ENCODE peak calls at places on chromosomes 12 and 14, in four cellular contexts. R, J, K and U are unnamed samples.

GRCh38 chr12:25427328-25428249 is 125.5 kb downstream of the LMNTD1 start:
- DNase-seq in R (no peak), J (no peak), K (no peak), U (no peak)

GRCh38 chr12:131872154-131873046 is 22.0 kb upstream of the ULK1 start:
- DNase-seq in R (no peak), J (peak; percentile 77), K (no peak), U (peak; percentile 65)

GRCh38 chr12:52604859-52605258 is 3.6 kb upstream of the KRT72 start:
- DNase-seq in R (no peak), J (no peak), K (no peak), U (no peak)

GRCh38 chr12:126588586-126589249 is 1523.5 kb downstream of the AACS start:
- DNase-seq in R (no peak), J (no peak), K (no peak), U (peak; percentile 11)

GRCh38 chr12:92080390-92081285 is 65.0 kb downstream of the BTG1 start:
- DNase-seq in R (no peak), J (peak; percentile 51), K (no peak), U (peak; percentile 89)

GRCh38 chr14:88895116-88895515 is 70.7 kb downstream of the TTC8 start:
- DNase-seq in R (no peak), J (no peak), K (no peak), U (no peak)

GRCh38 chr14:20690848-20691640 is 2.5 kb downstream of the ANG start:
- DNase-seq in R (peak; percentile 65), J (peak; percentile 60), K (no peak), U (peak; percentile 34)

GRCh38 chr12:46473634-46474201 is 101.1 kb upstream of the SLC38A2 start:
- DNase-seq in R (peak; percentile 72), J (peak; percentile 87), K (peak; percentile 45), U (peak; percentile 86)

GRCh38 chr12:64103821-64104220 is 118.3 kb downstream of the KICS2 start:
- DNase-seq in R (no peak), J (no peak), K (no peak), U (peak; percentile 12)

GRCh38 chr12:62933220-62933870 is 1.6 kb downstream of the PPM1H start:
- DNase-seq in R (peak; percentile 37), J (no peak), K (no peak), U (no peak)

GRCh38 chr14:37931998-37932397 is 275.7 kb upstream of the SSTR1 start:
- DNase-seq in R (no peak), J (no peak), K (no peak), U (peak; percentile 15)

GRCh38 chr12:115194857-115195256 is 510.9 kb upstream of the TBX3 start:
- DNase-seq in R (no peak), J (no peak), K (no peak), U (no peak)

GRCh38 chr12:12622418-12622817 is 10.7 kb downstream of the CREBL2 start:
- DNase-seq in R (no peak), J (no peak), K (no peak), U (no peak)

GRCh38 chr12:45849289-45849688 is 119.8 kb downstream of the ARID2 start:
- DNase-seq in R (no peak), J (no peak), K (no peak), U (no peak)

GRCh38 chr12:117030187-117030896 is 68.9 kb downstream of the TESC start:
- DNase-seq in R (peak; percentile 62), J (no peak), K (no peak), U (no peak)

GRCh38 chr14:89681086-89682018 is 264.3 kb upstream of the FOXN3 start:
- DNase-seq in R (no peak), J (no peak), K (no peak), U (no peak)

GRCh38 chr14:54085841-54086240 is 129.2 kb upstream of the BMP4 start:
- DNase-seq in R (no peak), J (no peak), K (no peak), U (no peak)

GRCh38 chr12:94829552-94829951 is 173.9 kb downstream of the NDUFA12 start:
- DNase-seq in R (no peak), J (no peak), K (no peak), U (no peak)

GRCh38 chr12:101747695-101748094 is 8.4 kb upstream of the SYCP3 start:
- DNase-seq in R (no peak), J (no peak), K (no peak), U (no peak)

GRCh38 chr12:132788375-132789098 is 26.9 kb upstream of the ANKLE2 start:
- DNase-seq in R (no peak), J (no peak), K (no peak), U (no peak)

GRCh38 chr12:78562358-78563205 is 302.0 kb upstream of the SYT1 start:
- DNase-seq in R (no peak), J (peak; percentile 37), K (no peak), U (no peak)

GRCh38 chr12:6592087-6592486 is 15.1 kb downstream of the CHD4 start:
- DNase-seq in R (no peak), J (no peak), K (no peak), U (no peak)

GRCh38 chr14:65833256-65833880 is 420.8 kb downstream of the FUT8 start:
- DNase-seq in R (no peak), J (no peak), K (no peak), U (no peak)

GRCh38 chr14:72521045-72521444 is 372.9 kb downstream of the DPF3 start:
- DNase-seq in R (no peak), J (no peak), K (no peak), U (no peak)

GRCh38 chr12:55829967-55830600 is 697 bp upstream of the DNAJC14 start:
- DNase-seq in R (peak; percentile 69), J (no peak), K (peak; percentile 56), U (no peak)

GRCh38 chr12:45349911-45350310 is 134.0 kb downstream of the ANO6 start:
- DNase-seq in R (no peak), J (no peak), K (no peak), U (no peak)

GRCh38 chr14:76786556-76786955 is 25.3 kb downstream of the VASH1 start:
- DNase-seq in R (no peak), J (no peak), K (no peak), U (no peak)

GRCh38 chr12:75842119-75842518 is 189.5 kb downstream of the PHLDA1 start:
- DNase-seq in R (no peak), J (no peak), K (no peak), U (no peak)

GRCh38 chr12:110696283-110696682 is 7.4 kb upstream of the HVCN1 start:
- DNase-seq in R (no peak), J (no peak), K (no peak), U (no peak)

GRCh38 chr12:110699591-110700445 is 10.9 kb upstream of the HVCN1 start:
- DNase-seq in R (no peak), J (no peak), K (no peak), U (no peak)

GRCh38 chr12:110694330-110694891 is 5.5 kb upstream of the HVCN1 start:
- DNase-seq in R (peak; percentile 17), J (no peak), K (peak; percentile 39), U (no peak)

GRCh38 chr12:110702081-110702480 is 13.2 kb upstream of the HVCN1 start:
- DNase-seq in R (no peak), J (no peak), K (no peak), U (no peak)

DNA sequence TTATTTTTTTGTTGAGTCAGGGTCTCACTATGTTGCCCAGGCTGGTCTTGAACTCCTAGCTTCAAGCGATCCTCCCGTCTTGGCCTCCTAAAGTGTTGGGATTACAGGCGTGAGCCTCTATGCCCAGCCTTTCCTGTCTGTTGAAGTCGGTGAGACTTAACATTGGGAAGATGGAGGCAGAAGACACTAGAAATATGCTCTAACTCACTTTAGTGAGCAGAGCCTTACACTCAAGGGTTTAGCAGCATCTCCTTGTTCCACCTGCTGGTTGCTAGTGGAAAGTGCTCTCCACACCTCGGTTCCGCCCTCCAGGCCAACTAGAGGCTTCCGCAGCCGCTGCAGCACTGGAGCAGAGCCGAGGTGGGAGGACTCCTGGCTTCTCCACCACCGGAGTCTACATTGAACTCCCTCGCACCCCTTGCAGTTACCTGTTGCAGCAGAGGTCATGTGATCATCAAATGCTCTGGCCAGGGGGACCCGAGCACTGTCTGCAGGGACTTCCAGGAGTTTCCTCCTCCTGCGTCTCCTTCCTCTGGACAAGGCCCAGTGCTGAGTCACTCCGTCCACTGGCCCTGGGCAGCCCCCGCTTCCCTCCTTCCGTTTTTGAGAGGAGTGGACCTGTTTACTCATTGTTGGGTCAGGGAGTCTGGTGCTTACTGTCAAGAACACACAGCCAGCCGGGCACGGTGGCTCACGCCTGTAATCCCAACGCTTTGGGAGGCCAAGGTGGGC is 9.4 kb upstream of the HVCN1 start:
- DNase-seq in R (peak; percentile 80), J (peak; percentile 82), K (peak; percentile 75), U (peak; percentile 30)
- H3K4me3 ChIP-seq in R (no peak overlapping the region), J (peak overlapping the region; percentile 30), K (peak overlapping the region; percentile 46), U (no peak overlapping the region)

GRCh38 chr12:118374909-118375308 is 1.4 kb upstream of the SUDS3 start:
- DNase-seq in R (no peak), J (no peak), K (no peak), U (no peak)
- H3K4me3 ChIP-seq in R (no peak overlapping the region), J (no peak overlapping the region), K (peak overlapping the region; percentile 99), U (no peak overlapping the region)

DNA sequence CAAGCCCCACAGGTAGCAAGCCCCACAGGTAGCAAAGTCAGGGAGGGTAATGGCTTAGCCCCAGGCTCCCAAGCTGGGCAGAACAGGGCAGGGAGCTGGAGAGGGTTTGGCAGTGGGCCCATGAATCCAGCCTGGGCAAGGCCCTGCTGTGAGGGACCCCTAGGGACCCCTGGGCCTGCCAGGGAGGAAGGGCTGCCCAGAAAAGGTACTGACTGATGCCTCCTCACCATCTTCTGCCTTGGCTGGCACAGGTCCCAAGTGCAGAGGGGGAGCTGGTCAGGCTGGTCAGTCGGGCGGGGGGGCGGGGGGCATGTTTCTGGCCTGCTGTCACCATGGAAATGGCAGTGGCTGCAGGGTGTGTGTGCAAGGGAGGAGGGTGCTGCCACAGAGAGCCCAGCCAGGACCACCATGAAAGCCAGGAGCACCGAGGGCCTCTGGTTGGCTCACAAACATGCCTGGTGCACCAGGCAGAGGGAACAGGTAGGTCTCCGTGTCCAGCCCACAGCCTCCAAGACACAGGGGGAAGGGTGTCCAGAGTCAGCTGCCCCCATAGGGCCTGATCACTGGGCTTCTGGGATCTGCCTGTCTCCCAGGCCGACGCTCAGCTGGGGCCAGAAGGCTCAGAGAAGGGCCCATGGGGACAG is 1.5 kb upstream of the CRIP2 start:
- DNase-seq in R (peak; percentile 54), J (no peak), K (no peak), U (no peak)
- H3K4me3 ChIP-seq in R (no peak overlapping the region), J (peak overlapping the region; percentile 59), K (peak overlapping the region; percentile 70), U (no peak overlapping the region)

DNA sequence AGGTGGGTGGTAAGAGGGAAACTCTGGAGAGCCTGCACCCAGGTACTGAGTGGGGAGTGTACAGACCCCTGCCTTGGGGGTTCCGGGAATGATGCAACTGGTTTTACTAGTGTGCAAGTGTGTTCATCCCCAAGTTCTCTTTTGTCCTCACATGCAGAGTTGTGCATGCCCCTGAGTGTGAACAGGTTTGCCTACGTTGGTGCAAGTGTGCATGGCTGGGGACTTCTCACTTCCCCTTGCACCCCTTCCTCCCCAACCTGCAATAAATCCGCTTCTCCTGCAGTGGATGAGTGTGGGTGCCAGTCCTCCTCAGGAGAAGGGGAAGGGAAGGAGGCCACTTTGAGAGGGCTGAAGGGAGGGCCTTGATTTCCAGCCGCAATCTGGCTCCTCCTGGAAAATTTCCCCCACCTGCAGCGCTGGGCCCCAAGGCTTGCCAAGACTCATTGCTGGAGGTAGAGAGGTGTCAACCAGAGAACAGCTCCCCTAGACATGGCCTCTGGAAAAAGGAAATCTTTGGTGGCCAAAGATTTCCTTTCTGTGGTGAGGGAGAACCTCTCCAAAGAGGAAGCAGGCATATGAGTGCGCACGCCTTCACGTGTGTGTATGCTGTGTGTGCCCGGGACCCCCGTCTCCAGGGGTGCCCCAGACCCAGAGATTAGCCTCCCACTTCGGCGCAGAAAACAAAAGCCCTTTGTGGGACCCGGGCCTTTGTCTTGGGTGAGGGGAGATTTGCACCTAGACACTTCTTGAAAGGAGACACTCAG is 5.5 kb downstream of the AQP2 start:
- DNase-seq in R (no peak), J (no peak), K (no peak), U (no peak)
- H3K4me3 ChIP-seq in R (no peak overlapping the region), J (no peak overlapping the region), K (no peak overlapping the region), U (no peak overlapping the region)